ENCODE peak calls at places on chromosomes 2 and 18, in seven cellular contexts. D is neural crest cell, I is DMS79 treated with DMSO at 0.1 percent for 48 hours, U is GM04504, M is KBM-7, L is cardiac muscle cell, K is kidney. G is an unnamed sample.

GRCh38 chr2:220936641-220937197 is 635.4 kb downstream of the EPHA4 start:
- DNase-seq in K (no peak), I (no peak), U (no peak), L (no peak), D (no peak), M (no peak), G (no peak)

GRCh38 chr2:200380139-200380561 is 73.7 kb downstream of the SPATS2L start:
- DNase-seq in D (no peak), I (peak), L (peak), M (no peak), K (no peak), U (no peak), G (no peak)

GRCh38 chr2:79980816-79981215 is 323.7 kb downstream of the LRRTM1 start:
- DNase-seq in M (no peak), D (no peak), L (no peak), K (no peak), U (no peak), I (peak), G (no peak)

GRCh38 chr2:54706622-54707021 is 16.8 kb upstream of the EML6 start:
- DNase-seq in L (no peak), U (no peak), D (no peak), K (no peak), M (no peak), I (no peak), G (no peak)

GRCh38 chr18:50748243-50749229 is 71.3 kb downstream of the MRO start:
- DNase-seq in M (no peak), U (no peak), K (no peak), D (peak), I (peak), L (peak), G (no peak)

GRCh38 chr2:174125151-174125550 is 123.2 kb downstream of the OLA1 start:
- DNase-seq in D (no peak), L (peak), I (no peak), U (no peak), K (no peak), M (no peak), G (no peak)

GRCh38 chr2:157901325-157901724 is 25.2 kb upstream of the ACVR1 start:
- DNase-seq in M (no peak), L (no peak), U (no peak), I (no peak), D (no peak), K (no peak), G (no peak)

GRCh38 chr2:63856302-63856600 is 14.6 kb downstream of the UGP2 start:
- DNase-seq in I (no peak), L (no peak), K (no peak), U (no peak), M (peak), D (no peak), G (no peak)

GRCh38 chr2:202056611-202057010 is 16.4 kb upstream of the KIAA2012 start:
- DNase-seq in M (peak), I (no peak), U (no peak), D (no peak), L (no peak), K (no peak), G (no peak)

GRCh38 chr18:62596145-62597005 is 73.5 kb downstream of the ZCCHC2 start:
- DNase-seq in K (no peak), L (peak), I (peak), D (peak), M (no peak), U (no peak), G (no peak)